ENCODE peak calls at places on chromosome 2, in nine cellular contexts. L, I, A, R, Q, G, X, W and S are unnamed samples.

GRCh38 chr2:204024503-204024902 is 87.9 kb downstream of the ICOS start:
- DNase-seq in L (no peak), I (peak), A (peak), R (no peak), Q (peak), G (no peak), X (peak), W (no peak), S (peak)

GRCh38 chr2:111155610-111156009 is 34.9 kb downstream of the BCL2L11 start:
- DNase-seq in L (no peak), I (no peak), A (peak), R (no peak), Q (no peak), G (no peak), X (no peak), W (no peak), S (peak)

GRCh38 chr2:44825702-44826101 is 115.8 kb upstream of the SIX3 start:
- DNase-seq in L (no peak), I (no peak), A (no peak), R (no peak), Q (no peak), G (no peak), X (no peak), W (no peak), S (no peak)

GRCh38 chr2:176447616-176448015 is 178.4 kb downstream of the MTX2 start:
- DNase-seq in L (no peak), I (no peak), A (no peak), R (no peak), Q (no peak), G (no peak), X (no peak), W (no peak), S (no peak)

GRCh38 chr2:46096272-46096671 is 200.9 kb upstream of the EPAS1 start:
- DNase-seq in L (no peak), I (no peak), A (no peak), R (no peak), Q (no peak), G (no peak), X (no peak), W (no peak), S (no peak)

GRCh38 chr2:186551323-186552050 is 38.4 kb upstream of the ITGAV start:
- DNase-seq in L (no peak), I (no peak), A (peak), R (no peak), Q (peak), G (no peak), X (no peak), W (no peak), S (no peak)

GRCh38 chr2:40128796-40129195 is 323.1 kb downstream of the SLC8A1 start:
- DNase-seq in L (no peak), I (peak), A (no peak), R (no peak), Q (no peak), G (no peak), X (no peak), W (no peak), S (no peak)

GRCh38 chr2:196131384-196131861 is 40.0 kb downstream of the STK17B start:
- DNase-seq in L (peak), I (peak), A (no peak), R (peak), Q (peak), G (no peak), X (peak), W (peak), S (no peak)

GRCh38 chr2:20551231-20551944 is 99.5 kb downstream of the HS1BP3 start:
- DNase-seq in L (no peak), I (no peak), A (no peak), R (no peak), Q (no peak), G (peak), X (no peak), W (no peak), S (peak)

GRCh38 chr2:56666758-56667157 is 483.0 kb downstream of the CCDC85A start:
- DNase-seq in L (no peak), I (no peak), A (no peak), R (no peak), Q (no peak), G (no peak), X (no peak), W (no peak), S (no peak)

GRCh38 chr2:42879913-42880737 is 87.7 kb upstream of the HAAO start:
- DNase-seq in L (no peak), I (no peak), A (no peak), R (no peak), Q (no peak), G (peak), X (peak), W (no peak), S (no peak)

GRCh38 chr2:62611820-62612219 is 93.7 kb upstream of the EHBP1 start:
- DNase-seq in L (no peak), I (no peak), A (no peak), R (no peak), Q (no peak), G (no peak), X (no peak), W (no peak), S (no peak)

GRCh38 chr2:149021271-149021719 is 17.2 kb upstream of the LYPD6B start:
- DNase-seq in L (no peak), I (no peak), A (no peak), R (no peak), Q (no peak), G (no peak), X (no peak), W (peak), S (no peak)

GRCh38 chr2:158131483-158131912 is 29.8 kb downstream of the UPP2 start:
- DNase-seq in L (no peak), I (no peak), A (no peak), R (no peak), Q (no peak), G (no peak), X (no peak), W (no peak), S (no peak)

GRCh38 chr2:182642328-182642727 is 73.7 kb upstream of the DNAJC10 start:
- DNase-seq in L (peak), I (peak), A (peak), R (no peak), Q (peak), G (peak), X (peak), W (peak), S (peak)

GRCh38 chr2:53202063-53202462 is 565.5 kb upstream of the CHAC2 start:
- DNase-seq in L (no peak), I (peak), A (peak), R (peak), Q (peak), G (no peak), X (peak), W (no peak), S (peak)

GRCh38 chr2:16862474-16862873 is 196.8 kb upstream of the CYRIA start:
- DNase-seq in L (no peak), I (no peak), A (no peak), R (no peak), Q (no peak), G (no peak), X (no peak), W (no peak), S (no peak)

GRCh38 chr2:110992886-110993285 is 127.8 kb upstream of the BCL2L11 start:
- DNase-seq in L (no peak), I (no peak), A (no peak), R (no peak), Q (no peak), G (no peak), X (no peak), W (no peak), S (no peak)

GRCh38 chr2:111985514-111985913 is 69.6 kb upstream of the TMEM87B start:
- DNase-seq in L (no peak), I (no peak), A (no peak), R (no peak), Q (no peak), G (no peak), X (no peak), W (no peak), S (no peak)

GRCh38 chr2:116511426-116511825 is 1303.1 kb upstream of the DDX18 start:
- DNase-seq in L (no peak), I (no peak), A (no peak), R (no peak), Q (no peak), G (no peak), X (no peak), W (no peak), S (no peak)

GRCh38 chr2:123521868-123522267 is 503.2 kb upstream of the CNTNAP5 start:
- DNase-seq in L (no peak), I (no peak), A (no peak), R (no peak), Q (no peak), G (no peak), X (no peak), W (no peak), S (no peak)

GRCh38 chr2:206004004-206004693 is 81.8 kb downstream of the INO80D start:
- DNase-seq in L (no peak), I (peak), A (no peak), R (no peak), Q (no peak), G (no peak), X (peak), W (no peak), S (no peak)

GRCh38 chr2:215652432-215652831 is 216.6 kb upstream of the FN1 start:
- DNase-seq in L (no peak), I (peak), A (peak), R (no peak), Q (peak), G (no peak), X (no peak), W (no peak), S (no peak)

GRCh38 chr2:190420822-190421221 is 12.7 kb downstream of the MFSD6 start:
- DNase-seq in L (no peak), I (no peak), A (no peak), R (no peak), Q (no peak), G (no peak), X (no peak), W (no peak), S (no peak)

GRCh38 chr2:160458718-160459453 is 34.7 kb downstream of the RBMS1 start:
- DNase-seq in L (no peak), I (no peak), A (no peak), R (no peak), Q (no peak), G (no peak), X (no peak), W (no peak), S (no peak)

GRCh38 chr2:134240061-134240460 is 13.8 kb upstream of the MGAT5 start:
- DNase-seq in L (no peak), I (peak), A (no peak), R (no peak), Q (no peak), G (no peak), X (no peak), W (no peak), S (no peak)

GRCh38 chr2:67503066-67503795 is 106.1 kb downstream of the ETAA1 start:
- DNase-seq in L (no peak), I (peak), A (peak), R (peak), Q (peak), G (no peak), X (no peak), W (no peak), S (no peak)

GRCh38 chr2:84701880-84702279 is 179.0 kb downstream of the TRABD2A start:
- DNase-seq in L (no peak), I (peak), A (peak), R (peak), Q (peak), G (no peak), X (no peak), W (no peak), S (no peak)

GRCh38 chr2:169734172-169734847 is 678 bp downstream of the KLHL23 start:
- DNase-seq in L (no peak), I (no peak), A (peak), R (no peak), Q (no peak), G (peak), X (peak), W (peak), S (no peak)

GRCh38 chr2:153487482-153487881 is 8.9 kb upstream of the RPRM start:
- DNase-seq in L (no peak), I (no peak), A (peak), R (no peak), Q (no peak), G (no peak), X (no peak), W (no peak), S (no peak)

GRCh38 chr2:13050764-13051163 is 334.0 kb downstream of the TRIB2 start:
- DNase-seq in L (no peak), I (no peak), A (no peak), R (no peak), Q (peak), G (no peak), X (no peak), W (no peak), S (no peak)

GRCh38 chr2:224098473-224098872 is 59.4 kb upstream of the SERPINE2 start:
- DNase-seq in L (no peak), I (no peak), A (no peak), R (no peak), Q (peak), G (peak), X (no peak), W (no peak), S (no peak)

GRCh38 chr2:5195636-5196035 is 496.5 kb upstream of the SOX11 start:
- DNase-seq in L (no peak), I (no peak), A (no peak), R (no peak), Q (no peak), G (no peak), X (no peak), W (no peak), S (no peak)

GRCh38 chr2:52416340-52416739 is 1351.3 kb upstream of the CHAC2 start:
- DNase-seq in L (no peak), I (no peak), A (peak), R (no peak), Q (peak), G (no peak), X (no peak), W (no peak), S (no peak)

GRCh38 chr2:199197448-199197847 is 260.3 kb downstream of the SATB2 start:
- DNase-seq in L (no peak), I (peak), A (peak), R (no peak), Q (no peak), G (no peak), X (peak), W (no peak), S (no peak)

GRCh38 chr2:132804045-132804444 is 134.0 kb upstream of the LYPD1 start:
- DNase-seq in L (no peak), I (peak), A (peak), R (no peak), Q (peak), G (no peak), X (peak), W (no peak), S (peak)